ENCODE peak calls at places on chromosomes 12 and 14, in seven cellular contexts. G, J, N, Q, B, R and L are unnamed samples. For H4K20me1, the result is how much of the 10 kb centered on the place peaks cover.

GRCh38 chr14:101509730-101510371 is 51.4 kb upstream of the DIO3 start:
- DNase-seq in G (no peak), J (no peak), N (no peak), Q (no peak), B (no peak), R (no peak), L (no peak)

GRCh38 chr12:101697930-101698781 is 716 bp downstream of the CHPT1 start:
- DNase-seq in G (peak), J (peak), N (peak), Q (peak), B (peak), R (peak), L (peak)

GRCh38 chr14:74425525-74426201 is 347 bp downstream of the SYNDIG1L start:
- DNase-seq in G (peak), J (no peak), N (no peak), Q (peak), B (peak), R (no peak), L (peak)

GRCh38 chr14:101972126-101972785 is 7.9 kb downstream of the DYNC1H1 start:
- DNase-seq in G (no peak), J (peak), N (peak), Q (peak), B (peak), R (peak), L (peak)

GRCh38 chr14:34334329-34334728 is 127.7 kb downstream of the SPTSSA start:
- DNase-seq in G (no peak), J (no peak), N (no peak), Q (no peak), B (no peak), R (no peak), L (no peak)

GRCh38 chr12:46244997-46245396 is 23.8 kb downstream of the SLC38A1 start:
- DNase-seq in G (no peak), J (no peak), N (no peak), Q (no peak), B (no peak), R (no peak), L (no peak)

GRCh38 chr14:71321556-71322315 is 414.5 kb downstream of the PCNX1 start:
- DNase-seq in G (peak), J (peak), N (peak), Q (peak), B (peak), R (peak), L (peak)

GRCh38 chr14:31090872-31091764 is 64.9 kb upstream of the STRN3 start:
- DNase-seq in G (no peak), J (peak), N (peak), Q (peak), B (peak), R (peak), L (peak)

GRCh38 chr12:53965251-53966069 is 7.5 kb upstream of the HOXC11 start:
- DNase-seq in G (peak), J (no peak), N (no peak), Q (no peak), B (no peak), R (no peak), L (no peak)

GRCh38 chr12:107415066-107415465 is 270.5 kb upstream of the PWP1 start:
- DNase-seq in G (no peak), J (peak), N (peak), Q (peak), B (no peak), R (peak), L (peak)

GRCh38 chr14:78530078-78530477 is 359.9 kb downstream of the NRXN3 start:
- DNase-seq in G (peak), J (no peak), N (peak), Q (peak), B (no peak), R (no peak), L (peak)

GRCh38 chr14:59265808-59266207 is 77.3 kb downstream of the DAAM1 start:
- DNase-seq in G (no peak), J (no peak), N (peak), Q (no peak), B (no peak), R (no peak), L (peak)

GRCh38 chr12:76337583-76337982 is 10.6 kb downstream of the BBS10 start:
- DNase-seq in G (no peak), J (peak), N (no peak), Q (peak), B (peak), R (peak), L (peak)

GRCh38 chr14:20455355-20456300 is 602 bp downstream of the APEX1 start:
- DNase-seq in G (no peak), J (peak), N (peak), Q (peak), B (no peak), R (peak), L (peak)

GRCh38 chr12:121490401-121491257 is 90.2 kb downstream of the KDM2B start:
- DNase-seq in G (peak), J (no peak), N (no peak), Q (no peak), B (no peak), R (no peak), L (no peak)

GRCh38 chr12:57816855-57817151 is 1.7 kb downstream of the AVIL start:
- DNase-seq in G (no peak), J (no peak), N (no peak), Q (peak), B (no peak), R (no peak), L (peak)

GRCh38 chr12:78931466-78931990 is 67.0 kb downstream of the SYT1 start:
- DNase-seq in G (no peak), J (peak), N (no peak), Q (no peak), B (no peak), R (no peak), L (no peak)

GRCh38 chr14:30938617-30939016 is 64.3 kb downstream of the COCH start:
- DNase-seq in G (no peak), J (no peak), N (no peak), Q (no peak), B (no peak), R (no peak), L (no peak)

GRCh38 chr12:59182191-59182590 is 261.9 kb upstream of the LRIG3 start:
- DNase-seq in G (no peak), J (no peak), N (peak), Q (peak), B (no peak), R (no peak), L (peak)

GRCh38 chr12:89349814-89350213 is 2.5 kb downstream of the DUSP6 start:
- DNase-seq in G (peak), J (peak), N (peak), Q (peak), B (peak), R (peak), L (peak)

GRCh38 chr14:76497550-76498484 is 121.9 kb downstream of the ESRRB start:
- DNase-seq in G (no peak), J (no peak), N (no peak), Q (no peak), B (no peak), R (no peak), L (no peak)

GRCh38 chr12:89353188-89353822 is 1.0 kb upstream of the DUSP6 start:
- DNase-seq in G (peak), J (peak), N (no peak), Q (peak), B (peak), R (peak), L (peak)

GRCh38 chr14:24376448-24377070 is 8.6 kb downstream of the NFATC4 start:
- DNase-seq in G (peak), J (no peak), N (no peak), Q (no peak), B (no peak), R (no peak), L (no peak)

GRCh38 chr12:11650697-11651281 is 1.3 kb downstream of the ETV6 start:
- DNase-seq in G (no peak), J (peak), N (peak), Q (peak), B (peak), R (no peak), L (peak)

GRCh38 chr12:64714551-64714968 is 44.6 kb downstream of the GNS start:
- DNase-seq in G (no peak), J (no peak), N (no peak), Q (no peak), B (no peak), R (no peak), L (no peak)

GRCh38 chr12:119179335-119180021 is 747 bp downstream of the HSPB8 start:
- DNase-seq in G (peak), J (peak), N (no peak), Q (peak), B (peak), R (peak), L (peak)

GRCh38 chr12:57111046-57111698 is at the start of gene STAT6:
- DNase-seq in G (peak), J (peak), N (peak), Q (peak), B (peak), R (peak), L (peak)

GRCh38 chr12:124861492-124861891 is 2.2 kb downstream of the SCARB1 start:
- DNase-seq in G (no peak), J (no peak), N (peak), Q (peak), B (peak), R (peak), L (peak)

GRCh38 chr12:129902371-129903091 is 1.3 kb downstream of the TMEM132D start:
- DNase-seq in G (peak), J (no peak), N (no peak), Q (no peak), B (no peak), R (peak), L (no peak)

GRCh38 chr12:108766294-108766693 is 35.0 kb upstream of the CORO1C start:
- DNase-seq in G (no peak), J (no peak), N (no peak), Q (no peak), B (no peak), R (no peak), L (no peak)

GRCh38 chr14:93789366-93790130 is 1.3 kb upstream of the PRIMA1 start:
- DNase-seq in G (peak), J (no peak), N (no peak), Q (no peak), B (no peak), R (no peak), L (peak)

GRCh38 chr14:90276627-90277367 is 20.4 kb downstream of the PSMC1 start:
- DNase-seq in G (peak), J (peak), N (no peak), Q (peak), B (no peak), R (no peak), L (peak)

GRCh38 chr12:9002335-9002734 is 13.0 kb downstream of the KLRG1 start:
- DNase-seq in G (no peak), J (no peak), N (no peak), Q (no peak), B (no peak), R (no peak), L (no peak)

GRCh38 chr12:121580959-121581680 is at the start of gene KDM2B:
- DNase-seq in G (peak), J (peak), N (no peak), Q (peak), B (peak), R (peak), L (peak)

GRCh38 chr12:52580496-52580895 is 6.9 kb upstream of the KRT74 start:
- DNase-seq in G (no peak), J (no peak), N (no peak), Q (no peak), B (no peak), R (no peak), L (no peak)

GRCh38 chr12:105231396-105231795 is 4.6 kb downstream of the APPL2 start:
- DNase-seq in G (no peak), J (no peak), N (no peak), Q (no peak), B (no peak), R (no peak), L (no peak)

GRCh38 chr14:103195828-103196615 is 72.8 kb downstream of the TNFAIP2 start:
- DNase-seq in G (no peak), J (no peak), N (no peak), Q (no peak), B (no peak), R (no peak), L (no peak)

GRCh38 chr12:109018276-109018675 is 2.6 kb downstream of the SVOP start:
- DNase-seq in G (peak), J (no peak), N (no peak), Q (no peak), B (no peak), R (no peak), L (no peak)

DNA sequence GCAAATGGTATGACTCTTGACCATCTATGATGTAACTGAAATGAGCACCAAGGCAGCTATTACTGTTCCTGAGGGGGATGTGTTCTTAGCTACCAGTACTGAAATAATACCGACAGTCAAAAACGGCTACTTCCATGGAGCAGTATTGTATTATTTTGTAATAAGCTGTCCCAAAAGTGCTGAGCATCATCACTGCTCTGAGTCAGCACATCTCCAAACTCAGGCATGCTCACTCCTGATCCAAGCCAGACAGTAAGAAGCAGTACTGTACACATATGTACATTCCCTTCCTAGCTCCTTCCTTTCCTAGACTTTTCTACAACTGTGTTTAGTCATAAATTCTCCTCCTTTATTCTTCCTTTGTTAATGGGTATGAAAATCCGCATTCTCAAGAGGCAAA is 8.5 kb downstream of the VTI1B start:
- DNase-seq in G (no peak), J (peak), N (peak), Q (peak), B (no peak), R (peak), L (peak)
- H4K20me1 ChIP-seq in G (under half), J (half or more), N (under half), Q (under half), B (under half), R (half or more), L (under half)

DNA sequence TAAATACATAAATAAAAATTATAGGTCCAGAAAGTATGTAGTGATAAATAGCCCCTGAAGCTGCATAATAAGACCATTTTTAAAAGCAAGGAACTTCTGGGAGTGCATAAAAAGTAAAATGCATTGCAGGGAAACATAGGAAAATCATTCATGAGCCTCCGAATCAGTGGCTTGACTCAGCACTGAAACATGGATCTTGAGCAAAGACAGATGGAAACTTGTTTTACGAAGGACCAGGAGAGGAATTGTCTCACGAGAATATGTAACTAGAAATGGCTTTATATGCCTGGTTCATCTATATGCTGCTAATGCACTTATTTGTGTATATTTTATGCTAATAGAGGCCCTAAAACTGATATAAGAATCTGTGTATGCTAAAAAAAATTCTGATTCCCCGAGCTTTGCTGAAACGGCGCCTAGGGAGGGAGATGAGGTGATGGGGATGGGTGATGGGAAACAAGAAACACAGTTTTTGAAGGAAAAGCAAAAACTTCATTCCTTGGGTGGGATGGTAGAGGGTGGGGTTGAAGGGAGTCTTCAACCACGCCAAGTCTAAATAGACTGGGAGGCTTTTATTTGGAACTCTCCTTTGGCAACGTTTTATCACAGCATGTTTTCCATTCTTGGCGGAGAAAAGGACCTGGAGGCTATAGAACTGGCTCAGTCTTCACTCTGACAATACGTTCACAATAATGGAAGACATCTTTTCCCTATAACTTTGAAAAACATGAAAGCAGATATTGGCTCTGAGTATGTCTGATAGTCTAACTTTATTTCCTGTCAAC is 14.5 kb downstream of the TMEM30B start:
- DNase-seq in G (no peak), J (no peak), N (no peak), Q (no peak), B (no peak), R (no peak), L (peak)
- H4K20me1 ChIP-seq in G (under half), J (under half), N (under half), Q (under half), B (under half), R (under half), L (under half)

GRCh38 chr12:123431951-123432886 is 4.3 kb downstream of the RILPL2 start:
- DNase-seq in G (no peak), J (no peak), N (peak), Q (no peak), B (peak), R (no peak), L (peak)
- H4K20me1 ChIP-seq in G (under half), J (under half), N (under half), Q (under half), B (under half), R (under half), L (under half)

DNA sequence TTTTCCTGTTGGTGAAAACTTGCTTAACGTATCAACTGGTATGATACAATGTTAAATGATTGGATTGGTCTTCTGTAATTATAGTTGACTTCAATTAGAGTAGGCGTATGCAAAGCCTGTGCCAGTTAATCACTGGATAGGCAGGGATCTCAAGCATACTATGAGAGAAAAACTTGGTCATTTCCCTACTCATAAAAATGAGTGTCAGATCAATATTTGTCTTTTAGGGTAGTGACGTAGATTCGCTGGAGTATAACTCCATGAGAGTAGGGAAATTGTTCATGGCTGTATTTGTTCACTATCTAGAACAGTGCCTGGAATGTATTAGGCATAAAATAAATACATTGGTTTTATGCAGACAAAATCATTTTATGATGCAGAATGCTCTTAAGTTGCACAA is 28.6 kb downstream of the NAA30 start:
- DNase-seq in G (no peak), J (no peak), N (no peak), Q (no peak), B (no peak), R (no peak), L (no peak)
- H4K20me1 ChIP-seq in G (under half), J (under half), N (under half), Q (under half), B (under half), R (under half), L (under half)

GRCh38 chr14:50529288-50530179 is 2.8 kb downstream of the MAP4K5 start:
- DNase-seq in G (no peak), J (peak), N (peak), Q (peak), B (peak), R (peak), L (peak)
- H4K20me1 ChIP-seq in G (under half), J (half or more), N (under half), Q (under half), B (under half), R (under half), L (under half)

GRCh38 chr12:4287325-4288290 is 14.0 kb downstream of the CCND2 start:
- DNase-seq in G (no peak), J (no peak), N (peak), Q (no peak), B (no peak), R (no peak), L (peak)

GRCh38 chr12:4289334-4289878 is 15.8 kb downstream of the CCND2 start:
- DNase-seq in G (no peak), J (no peak), N (no peak), Q (no peak), B (no peak), R (no peak), L (no peak)

GRCh38 chr12:4292266-4293063 is 18.9 kb downstream of the CCND2 start:
- DNase-seq in G (no peak), J (no peak), N (no peak), Q (no peak), B (no peak), R (no peak), L (no peak)

GRCh38 chr12:4288296-4289019 is 14.9 kb downstream of the CCND2 start:
- DNase-seq in G (no peak), J (no peak), N (no peak), Q (no peak), B (no peak), R (no peak), L (no peak)

DNA sequence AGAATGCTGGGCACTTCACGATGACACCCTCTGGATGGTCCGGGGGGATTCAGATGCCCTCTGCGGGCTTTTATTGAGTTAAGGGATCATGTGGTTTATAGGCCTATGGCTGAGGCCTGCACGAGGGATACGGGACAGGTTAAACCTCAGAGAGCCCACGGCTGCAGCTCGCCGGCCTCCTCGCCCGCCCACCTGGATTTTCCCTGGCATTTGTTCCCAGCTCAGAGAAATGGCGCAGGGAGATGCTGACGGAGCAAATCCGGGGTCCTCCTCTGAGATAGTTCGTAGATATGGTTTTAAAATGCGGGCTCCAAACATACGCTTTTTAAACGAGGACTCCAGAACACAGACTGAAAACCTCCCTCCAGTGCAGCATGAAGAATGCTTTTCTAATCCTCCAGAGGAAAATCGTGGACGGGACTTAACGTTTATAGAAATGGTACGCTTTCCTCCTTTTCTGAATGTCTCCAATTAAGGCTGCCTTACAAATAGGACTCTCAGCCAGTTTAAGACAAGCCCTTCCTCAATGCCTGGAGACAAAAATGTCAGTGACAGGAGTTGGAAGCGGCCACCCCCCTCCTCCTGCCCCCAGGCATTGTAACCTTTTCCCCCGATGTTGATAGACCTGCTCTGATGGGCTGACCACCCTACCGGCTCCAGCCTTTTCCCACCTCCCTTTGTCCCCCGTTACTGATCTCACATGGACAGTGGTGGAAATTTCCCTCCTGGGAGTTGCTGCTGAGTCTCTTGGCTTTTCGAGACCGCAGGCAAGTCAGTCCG is 16.6 kb downstream of the CCND2 start:
- DNase-seq in G (no peak), J (no peak), N (no peak), Q (no peak), B (no peak), R (no peak), L (no peak)
- H4K20me1 ChIP-seq in G (under half), J (under half), N (under half), Q (under half), B (under half), R (under half), L (under half)

GRCh38 chr14:95538801-95539509 is 4.1 kb downstream of the GLRX5 start:
- DNase-seq in G (no peak), J (no peak), N (no peak), Q (no peak), B (no peak), R (no peak), L (no peak)
- H4K20me1 ChIP-seq in G (under half), J (under half), N (under half), Q (under half), B (under half), R (under half), L (under half)

GRCh38 chr14:99245541-99246511 is 26.2 kb downstream of the BCL11B start:
- DNase-seq in G (peak), J (no peak), N (no peak), Q (no peak), B (no peak), R (no peak), L (no peak)
- H4K20me1 ChIP-seq in G (under half), J (under half), N (under half), Q (under half), B (under half), R (under half), L (under half)